ENCODE peak calls at places on chromosomes 4 and X, in seven cellular contexts. I is breast epithelium, W is sigmoid colon, L is GM23338, F is HCT116, J is suprapubic skin, G is endothelial cell of umbilical vein. H is an unnamed sample.

GRCh38 chrX:120358687-120359086 is 3.2 kb upstream of the ATP1B4 start:
- DNase-seq in I (no peak), W (no peak), L (no peak), F (no peak), J (no peak), G (no peak), H (no peak)

GRCh38 chrX:1401611-1402430 is 9.9 kb upstream of the SLC25A6 start:
- DNase-seq in I (no peak), W (peak; percentile 58), L (no peak), F (no peak), J (no peak), G (no peak), H (no peak)

GRCh38 chr4:159153669-159154068 is 50.8 kb downstream of the RAPGEF2 start:
- DNase-seq in I (no peak), W (no peak), L (no peak), F (no peak), J (no peak), G (no peak), H (no peak)

GRCh38 chr4:67204441-67204840 is 340.9 kb downstream of the CENPC start:
- DNase-seq in I (no peak), W (no peak), L (no peak), F (no peak), J (no peak), G (no peak), H (no peak)

GRCh38 chr4:1763550-1764080 is 29.5 kb upstream of the FGFR3 start:
- DNase-seq in I (no peak), W (no peak), L (no peak), F (no peak), J (no peak), G (peak; percentile 19), H (no peak)

GRCh38 chr4:86972997-86973396 is 38.2 kb downstream of the AFF1 start:
- DNase-seq in I (peak; percentile 52), W (no peak), L (peak; percentile 52), F (no peak), J (no peak), G (no peak), H (peak; percentile 88)

GRCh38 chr4:2417765-2418651 is at the start of gene ZFYVE28:
- DNase-seq in I (no peak), W (no peak), L (peak; percentile 69), F (no peak), J (no peak), G (peak; percentile 47), H (no peak)

GRCh38 chr4:48360285-48360965 is 19.1 kb downstream of the SLAIN2 start:
- DNase-seq in I (no peak), W (no peak), L (no peak), F (no peak), J (no peak), G (no peak), H (no peak)

GRCh38 chr4:166012129-166013078 is 139.4 kb downstream of the TLL1 start:
- DNase-seq in I (no peak), W (no peak), L (no peak), F (no peak), J (no peak), G (no peak), H (no peak)

GRCh38 chr4:186719925-186720694 is 3.5 kb downstream of the FAT1 start:
- DNase-seq in I (no peak), W (no peak), L (peak; percentile 85), F (no peak), J (no peak), G (no peak), H (no peak)

GRCh38 chr4:164304861-164305260 is 449.1 kb upstream of the SMIM31 start:
- DNase-seq in I (no peak), W (no peak), L (no peak), F (no peak), J (no peak), G (no peak), H (no peak)

GRCh38 chr4:98653890-98654867 is 4.2 kb downstream of the TSPAN5 start:
- DNase-seq in I (no peak), W (peak; percentile 72), L (no peak), F (peak; percentile 64), J (no peak), G (peak; percentile 83), H (no peak)

GRCh38 chr4:2698951-2699505 is 57.1 kb downstream of the TNIP2 start:
- DNase-seq in I (no peak), W (no peak), L (no peak), F (no peak), J (no peak), G (no peak), H (no peak)

GRCh38 chr4:82984459-82984858 is 26.2 kb downstream of the LIN54 start:
- DNase-seq in I (no peak), W (no peak), L (peak; percentile 17), F (peak; percentile 15), J (no peak), G (peak; percentile 5), H (no peak)

GRCh38 chr4:82983450-82983849 is 27.2 kb downstream of the LIN54 start:
- DNase-seq in I (no peak), W (no peak), L (no peak), F (no peak), J (no peak), G (no peak), H (no peak)

GRCh38 chr4:82989567-82990429 is 20.8 kb downstream of the LIN54 start:
- DNase-seq in I (no peak), W (no peak), L (no peak), F (no peak), J (no peak), G (peak; percentile 9), H (no peak)

DNA sequence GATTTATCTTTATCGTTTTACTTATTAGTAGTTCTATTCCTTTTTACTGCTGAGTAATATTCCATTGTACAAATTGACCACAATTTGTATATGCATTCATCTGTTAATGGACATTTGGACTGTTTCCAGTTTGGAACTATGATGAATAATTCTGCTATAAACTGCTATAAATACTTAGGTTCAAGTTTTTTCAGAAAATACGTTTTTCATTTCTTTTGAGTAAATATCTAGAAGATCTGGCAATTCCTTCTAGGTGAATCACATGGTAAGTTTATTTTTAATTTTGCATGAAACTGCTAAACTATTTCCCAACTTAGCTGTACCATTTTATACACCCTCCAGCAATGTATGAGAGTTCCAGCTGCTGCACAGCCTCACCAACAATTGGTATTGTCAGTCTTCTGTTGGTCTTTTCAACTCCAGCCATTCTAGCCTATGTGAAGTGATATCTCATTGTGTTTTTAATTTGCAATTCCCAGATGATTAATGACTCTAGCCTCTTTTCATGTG is 22.2 kb downstream of the LIN54 start:
- DNase-seq in I (no peak), W (no peak), L (no peak), F (no peak), J (no peak), G (no peak), H (no peak)
- TF ChIP-seq POLR2AphosphoS5 in I (no peak), W (no peak), L (no peak), F (no peak), J (no peak), G (no peak), H (no peak)

GRCh38 chr4:80266902-80267380 is 477 bp downstream of the FGF5 start:
- DNase-seq in I (no peak), W (no peak), L (peak; percentile 49), F (no peak), J (no peak), G (peak; percentile 15), H (peak; percentile 65)
- H3K4me3 ChIP-seq in I (peak overlapping the region; percentile 38), W (peak overlapping the region; percentile 76), L (peak overlapping the region; percentile 61), F (no peak overlapping the region), J (peak overlapping the region; percentile 52), G (peak overlapping the region; percentile 30), H (peak overlapping the region; percentile 41)

GRCh38 chr4:127212269-127212580 is 420.5 kb upstream of the INTU start:
- DNase-seq in I (no peak), W (no peak), L (no peak), F (no peak), J (no peak), G (no peak), H (no peak)
- H3K27ac ChIP-seq in I (peak overlapping the region; percentile 65), W (peak overlapping the region; percentile 40), L (no peak overlapping the region), F (no peak overlapping the region), J (peak overlapping the region; percentile 22), G (no peak overlapping the region), H (peak overlapping the region; percentile 26)

GRCh38 chr4:80124246-80125211 is 51.5 kb upstream of the ANTXR2 start:
- DNase-seq in I (no peak), W (no peak), L (no peak), F (no peak), J (no peak), G (no peak), H (no peak)
- TF ChIP-seq POLR2AphosphoS5 in I (no peak), W (no peak), L (no peak), F (no peak), J (no peak), G (no peak), H (no peak)

GRCh38 chr4:54234497-54235205 is 5.6 kb downstream of the PDGFRA start:
- DNase-seq in I (no peak), W (no peak), L (peak; percentile 6), F (no peak), J (no peak), G (no peak), H (no peak)
- H3K4me3 ChIP-seq in I (peak overlapping the region; percentile 56), W (peak overlapping the region; percentile 54), L (peak overlapping the region; percentile 86), F (no peak overlapping the region), J (peak overlapping the region; percentile 54), G (no peak overlapping the region), H (no peak overlapping the region)

GRCh38 chr4:40722576-40723161 is 27.1 kb upstream of the NSUN7 start:
- DNase-seq in I (no peak), W (no peak), L (no peak), F (no peak), J (no peak), G (peak; percentile 22), H (peak; percentile 47)
- H3K27ac ChIP-seq in I (peak overlapping the region; percentile 59), W (peak overlapping the region; percentile 36), L (no peak overlapping the region), F (no peak overlapping the region), J (peak overlapping the region; percentile 19), G (no peak overlapping the region), H (peak overlapping the region; percentile 67)

DNA sequence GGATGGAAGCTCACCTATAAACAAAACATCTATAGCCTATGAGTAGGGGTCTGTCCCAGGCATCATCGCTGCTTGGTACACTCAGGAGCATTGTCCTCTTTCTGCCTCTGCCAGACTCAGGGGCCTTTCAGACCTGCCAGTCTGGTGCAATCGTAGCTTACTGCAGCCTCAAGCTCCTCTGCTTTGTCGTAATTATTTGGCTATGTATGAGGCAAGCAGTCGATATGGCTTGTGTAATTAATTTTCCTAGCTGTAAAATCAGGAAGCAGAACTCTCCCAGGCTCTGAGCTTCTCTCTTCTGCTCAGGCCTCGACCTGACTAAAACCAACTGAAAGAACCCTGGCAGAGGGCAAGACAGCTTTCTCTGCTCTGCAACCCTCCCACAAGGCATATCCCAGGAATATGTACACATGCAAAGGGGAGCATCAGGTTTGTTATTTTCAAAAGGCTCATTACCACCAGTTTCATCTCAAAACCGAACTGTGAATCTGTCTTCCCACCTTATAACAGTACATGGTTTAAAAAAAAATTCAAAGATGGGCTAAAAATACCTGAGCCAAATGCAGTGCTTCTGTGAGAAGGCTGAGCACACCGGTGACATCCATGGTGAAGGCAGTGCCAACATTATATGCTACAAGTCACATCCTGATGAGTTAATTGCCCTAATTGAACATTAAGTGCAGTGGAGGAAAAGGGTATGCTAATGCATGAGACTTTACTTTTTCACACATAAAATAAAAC is 309.2 kb upstream of the EMCN start:
- DNase-seq in I (no peak), W (no peak), L (no peak), F (no peak), J (no peak), G (no peak), H (no peak)
- TF ChIP-seq POLR2AphosphoS5 in I (no peak), W (no peak), L (no peak), F (no peak), J (no peak), G (no peak), H (no peak)